ENCODE peak calls at places on chromosomes 13 and 19, in nine cellular contexts. One of them, this sample, is unnamed.

GRCh38 chr19:29278716-29279115 is 65.8 kb upstream of the UQCRFS1 start:
- DNase-seq in A673: no peak
- DNase-seq in endothelial cell: no peak
- DNase-seq in HFFc6: no peak
- DNase-seq in AG04450: no peak
- DNase-seq in sigmoid colon: no peak
- DNase-seq in Peyer's patch: no peak
- DNase-seq in cardiac muscle cell: no peak
- DNase-seq in HL-60: no peak
- DNase-seq in this sample: no peak

GRCh38 chr13:69331245-69331644 is 776.4 kb upstream of the ATXN8OS start:
- DNase-seq in endothelial cell: no peak
- DNase-seq in HL-60: no peak
- DNase-seq in HFFc6: no peak
- DNase-seq in AG04450: no peak
- DNase-seq in cardiac muscle cell: no peak
- DNase-seq in sigmoid colon: no peak
- DNase-seq in Peyer's patch: no peak
- DNase-seq in A673: no peak
- DNase-seq in this sample: no peak

GRCh38 chr13:104984296-104984818 is 1551.1 kb downstream of the EFNB2 start:
- DNase-seq in sigmoid colon: peak; percentile 64
- DNase-seq in cardiac muscle cell: peak; percentile 71
- DNase-seq in endothelial cell: no peak
- DNase-seq in A673: no peak
- DNase-seq in HL-60: peak; percentile 86
- DNase-seq in AG04450: no peak
- DNase-seq in HFFc6: no peak
- DNase-seq in Peyer's patch: peak; percentile 17
- DNase-seq in this sample: no peak

GRCh38 chr19:41915248-41916032 is 12.8 kb downstream of the ERFL start:
- DNase-seq in endothelial cell: no peak
- DNase-seq in HL-60: no peak
- DNase-seq in cardiac muscle cell: no peak
- DNase-seq in sigmoid colon: no peak
- DNase-seq in AG04450: no peak
- DNase-seq in HFFc6: no peak
- DNase-seq in Peyer's patch: no peak
- DNase-seq in A673: no peak
- DNase-seq in this sample: no peak

GRCh38 chr13:82147526-82147925 is 1734.7 kb downstream of the SLITRK1 start:
- DNase-seq in cardiac muscle cell: no peak
- DNase-seq in sigmoid colon: no peak
- DNase-seq in AG04450: no peak
- DNase-seq in endothelial cell: no peak
- DNase-seq in HL-60: no peak
- DNase-seq in HFFc6: no peak
- DNase-seq in Peyer's patch: no peak
- DNase-seq in A673: no peak
- DNase-seq in this sample: no peak

GRCh38 chr13:60612593-60612992 is 215.6 kb downstream of the TDRD3 start:
- DNase-seq in endothelial cell: no peak
- DNase-seq in A673: no peak
- DNase-seq in HFFc6: no peak
- DNase-seq in sigmoid colon: no peak
- DNase-seq in HL-60: peak; percentile 70
- DNase-seq in Peyer's patch: no peak
- DNase-seq in AG04450: no peak
- DNase-seq in cardiac muscle cell: no peak
- DNase-seq in this sample: no peak

GRCh38 chr19:47730910-47731309 is 14.4 kb upstream of the NOP53 start:
- DNase-seq in sigmoid colon: no peak
- DNase-seq in endothelial cell: no peak
- DNase-seq in HL-60: no peak
- DNase-seq in A673: no peak
- DNase-seq in AG04450: no peak
- DNase-seq in Peyer's patch: no peak
- DNase-seq in HFFc6: no peak
- DNase-seq in cardiac muscle cell: no peak
- DNase-seq in this sample: no peak

GRCh38 chr19:8321067-8321759 is at the start of the genes NDUFA7 and RPS28:
- DNase-seq in HL-60: peak; percentile 94
- DNase-seq in A673: peak; percentile 96
- DNase-seq in AG04450: peak; percentile 94
- DNase-seq in sigmoid colon: peak; percentile 99
- DNase-seq in Peyer's patch: peak; percentile 97
- DNase-seq in HFFc6: peak; percentile 93
- DNase-seq in cardiac muscle cell: peak; percentile 97
- DNase-seq in endothelial cell: peak; percentile 96
- DNase-seq in this sample: peak; percentile 97

GRCh38 chr13:31951215-31951678 is 80.3 kb upstream of the FRY start:
- DNase-seq in cardiac muscle cell: no peak
- DNase-seq in endothelial cell: no peak
- DNase-seq in HFFc6: no peak
- DNase-seq in sigmoid colon: peak; percentile 72
- DNase-seq in AG04450: no peak
- DNase-seq in Peyer's patch: peak; percentile 27
- DNase-seq in A673: no peak
- DNase-seq in HL-60: peak; percentile 99
- DNase-seq in this sample: no peak

GRCh38 chr19:30656520-30657100 is 284.4 kb downstream of the ZNF536 start:
- DNase-seq in endothelial cell: no peak
- DNase-seq in HL-60: no peak
- DNase-seq in A673: no peak
- DNase-seq in AG04450: no peak
- DNase-seq in HFFc6: no peak
- DNase-seq in Peyer's patch: no peak
- DNase-seq in cardiac muscle cell: no peak
- DNase-seq in sigmoid colon: no peak
- DNase-seq in this sample: no peak

GRCh38 chr19:35618857-35619256 is 6.3 kb downstream of the HAUS5 start:
- DNase-seq in AG04450: no peak
- DNase-seq in cardiac muscle cell: no peak
- DNase-seq in Peyer's patch: no peak
- DNase-seq in A673: no peak
- DNase-seq in endothelial cell: no peak
- DNase-seq in HL-60: no peak
- DNase-seq in sigmoid colon: no peak
- DNase-seq in HFFc6: no peak
- DNase-seq in this sample: no peak

GRCh38 chr19:33098023-33098652 is 17.2 kb downstream of the GPATCH1 start:
- DNase-seq in HL-60: no peak
- DNase-seq in sigmoid colon: no peak
- DNase-seq in HFFc6: no peak
- DNase-seq in AG04450: no peak
- DNase-seq in Peyer's patch: no peak
- DNase-seq in cardiac muscle cell: no peak
- DNase-seq in endothelial cell: no peak
- DNase-seq in A673: no peak
- DNase-seq in this sample: no peak

GRCh38 chr13:68888832-68889231 is 1218.8 kb upstream of the ATXN8OS start:
- DNase-seq in Peyer's patch: no peak
- DNase-seq in A673: no peak
- DNase-seq in sigmoid colon: no peak
- DNase-seq in HFFc6: no peak
- DNase-seq in HL-60: no peak
- DNase-seq in AG04450: no peak
- DNase-seq in cardiac muscle cell: no peak
- DNase-seq in endothelial cell: no peak
- DNase-seq in this sample: no peak

GRCh38 chr19:28136796-28137195 is 1076.2 kb downstream of the UQCRFS1 start:
- DNase-seq in sigmoid colon: no peak
- DNase-seq in HL-60: no peak
- DNase-seq in HFFc6: no peak
- DNase-seq in Peyer's patch: no peak
- DNase-seq in endothelial cell: no peak
- DNase-seq in cardiac muscle cell: no peak
- DNase-seq in AG04450: no peak
- DNase-seq in A673: no peak
- DNase-seq in this sample: no peak

GRCh38 chr13:46386426-46386995 is 541 bp downstream of the RUBCNL start:
- DNase-seq in cardiac muscle cell: no peak
- DNase-seq in A673: peak; percentile 64
- DNase-seq in HFFc6: no peak
- DNase-seq in HL-60: no peak
- DNase-seq in sigmoid colon: no peak
- DNase-seq in AG04450: no peak
- DNase-seq in Peyer's patch: no peak
- DNase-seq in endothelial cell: no peak
- DNase-seq in this sample: no peak

GRCh38 chr13:53151692-53152421 is 123.2 kb downstream of the OLFM4 start:
- DNase-seq in cardiac muscle cell: peak; percentile 71
- DNase-seq in endothelial cell: peak; percentile 71
- DNase-seq in AG04450: no peak
- DNase-seq in A673: peak; percentile 79
- DNase-seq in HFFc6: no peak
- DNase-seq in sigmoid colon: no peak
- DNase-seq in Peyer's patch: no peak
- DNase-seq in HL-60: peak; percentile 73
- DNase-seq in this sample: peak; percentile 64

GRCh38 chr13:68023838-68024581 is 793.9 kb upstream of the PCDH9 start:
- DNase-seq in A673: no peak
- DNase-seq in cardiac muscle cell: no peak
- DNase-seq in endothelial cell: no peak
- DNase-seq in sigmoid colon: no peak
- DNase-seq in HFFc6: no peak
- DNase-seq in Peyer's patch: no peak
- DNase-seq in AG04450: no peak
- DNase-seq in HL-60: no peak
- DNase-seq in this sample: no peak

DNA sequence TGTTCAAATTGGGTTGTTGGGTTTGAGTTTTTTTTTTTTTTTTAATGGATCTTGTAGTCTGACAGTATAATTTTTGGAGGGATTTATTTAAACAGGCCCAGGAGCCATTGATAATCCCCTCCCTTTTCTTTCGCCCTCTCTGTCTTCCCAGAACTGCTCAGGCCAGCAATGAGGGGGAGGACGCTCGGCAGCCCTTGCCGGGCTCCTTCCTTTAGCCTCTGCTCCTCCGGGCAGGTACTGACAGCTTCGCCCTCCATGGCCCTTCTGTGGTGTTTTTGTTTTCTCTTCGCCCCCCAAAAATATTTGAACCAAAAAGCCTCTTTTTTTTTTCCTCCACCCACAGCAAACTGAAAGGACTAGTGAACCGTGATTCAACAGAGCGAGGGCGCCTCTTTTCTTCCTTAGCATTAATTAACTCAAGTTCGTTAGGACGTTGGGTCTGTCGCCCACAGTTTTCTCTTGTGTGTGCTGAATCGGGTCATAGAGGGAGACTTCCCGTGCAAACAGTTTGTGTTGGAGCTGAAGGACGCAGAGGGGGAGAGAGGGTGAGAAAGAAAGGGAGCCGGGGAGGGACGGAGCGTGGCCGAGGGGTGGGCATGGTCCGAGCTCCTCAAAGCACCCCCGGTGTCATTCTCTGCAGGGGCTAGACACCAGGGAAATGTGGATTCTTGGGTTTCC is 21.5 kb downstream of the NFIX start:
- DNase-seq in Peyer's patch: no peak
- DNase-seq in cardiac muscle cell: no peak
- DNase-seq in HL-60: no peak
- DNase-seq in endothelial cell: no peak
- DNase-seq in AG04450: no peak
- DNase-seq in A673: no peak
- DNase-seq in HFFc6: no peak
- DNase-seq in sigmoid colon: no peak
- DNase-seq in this sample: no peak
- TF ChIP-seq CTCF in Peyer's patch: no peak
- TF ChIP-seq CTCF in cardiac muscle cell: no peak
- TF ChIP-seq CTCF in HL-60: no peak
- TF ChIP-seq CTCF in endothelial cell: no peak
- TF ChIP-seq CTCF in AG04450: no peak
- TF ChIP-seq CTCF in A673: no peak
- TF ChIP-seq CTCF in HFFc6: no peak
- TF ChIP-seq CTCF in sigmoid colon: no peak
- TF ChIP-seq CTCF in this sample: no peak

GRCh38 chr13:41554626-41555386 is 97.5 kb downstream of the RGCC start:
- DNase-seq in HL-60: no peak
- DNase-seq in HFFc6: no peak
- DNase-seq in sigmoid colon: no peak
- DNase-seq in AG04450: no peak
- DNase-seq in cardiac muscle cell: no peak
- DNase-seq in Peyer's patch: peak; percentile 67
- DNase-seq in A673: no peak
- DNase-seq in endothelial cell: no peak
- DNase-seq in this sample: no peak
- TF ChIP-seq CTCF in HL-60: no peak
- TF ChIP-seq CTCF in HFFc6: no peak
- TF ChIP-seq CTCF in sigmoid colon: no peak
- TF ChIP-seq CTCF in AG04450: no peak
- TF ChIP-seq CTCF in cardiac muscle cell: no peak
- TF ChIP-seq CTCF in Peyer's patch: no peak
- TF ChIP-seq CTCF in A673: no peak
- TF ChIP-seq CTCF in endothelial cell: no peak
- TF ChIP-seq CTCF in this sample: no peak

GRCh38 chr19:1175020-1175419 is 952 bp upstream of the SBNO2 start:
- DNase-seq in A673: no peak
- DNase-seq in sigmoid colon: no peak
- DNase-seq in HL-60: no peak
- DNase-seq in endothelial cell: no peak
- DNase-seq in Peyer's patch: no peak
- DNase-seq in HFFc6: no peak
- DNase-seq in cardiac muscle cell: no peak
- DNase-seq in AG04450: no peak
- DNase-seq in this sample: no peak

GRCh38 chr19:1173160-1173844 is 766 bp downstream of the SBNO2 start:
- DNase-seq in A673: peak; percentile 50
- DNase-seq in HFFc6: no peak
- DNase-seq in AG04450: no peak
- DNase-seq in endothelial cell: peak; percentile 42
- DNase-seq in Peyer's patch: peak; percentile 29
- DNase-seq in sigmoid colon: peak; percentile 73
- DNase-seq in cardiac muscle cell: no peak
- DNase-seq in HL-60: peak; percentile 28
- DNase-seq in this sample: no peak

GRCh38 chr19:1173845-1174809 is at the start of gene SBNO2:
- DNase-seq in endothelial cell: peak; percentile 97
- DNase-seq in HFFc6: peak; percentile 76
- DNase-seq in A673: peak; percentile 91
- DNase-seq in cardiac muscle cell: peak; percentile 91
- DNase-seq in sigmoid colon: peak; percentile 96
- DNase-seq in Peyer's patch: peak; percentile 82
- DNase-seq in HL-60: peak; percentile 87
- DNase-seq in AG04450: no peak
- DNase-seq in this sample: peak; percentile 98

GRCh38 chr19:1181606-1182005 is 7.5 kb upstream of the SBNO2 start:
- DNase-seq in cardiac muscle cell: no peak
- DNase-seq in sigmoid colon: no peak
- DNase-seq in A673: no peak
- DNase-seq in HL-60: no peak
- DNase-seq in AG04450: no peak
- DNase-seq in Peyer's patch: no peak
- DNase-seq in HFFc6: no peak
- DNase-seq in endothelial cell: no peak
- DNase-seq in this sample: no peak

GRCh38 chr19:1177322-1178114 is 3.5 kb upstream of the SBNO2 start:
- DNase-seq in endothelial cell: no peak
- DNase-seq in HL-60: peak; percentile 64
- DNase-seq in A673: no peak
- DNase-seq in Peyer's patch: no peak
- DNase-seq in sigmoid colon: peak; percentile 81
- DNase-seq in cardiac muscle cell: peak; percentile 94
- DNase-seq in AG04450: peak; percentile 87
- DNase-seq in HFFc6: peak; percentile 94
- DNase-seq in this sample: no peak
- TF ChIP-seq CTCF in endothelial cell: no peak
- TF ChIP-seq CTCF in HL-60: no peak
- TF ChIP-seq CTCF in A673: peak; percentile 26
- TF ChIP-seq CTCF in Peyer's patch: no peak
- TF ChIP-seq CTCF in sigmoid colon: no peak
- TF ChIP-seq CTCF in cardiac muscle cell: peak; percentile 37
- TF ChIP-seq CTCF in AG04450: peak; percentile 31
- TF ChIP-seq CTCF in HFFc6: peak; percentile 65
- TF ChIP-seq CTCF in this sample: no peak

GRCh38 chr19:947090-947706 is 21.4 kb downstream of the ARID3A start:
- DNase-seq in cardiac muscle cell: no peak
- DNase-seq in AG04450: no peak
- DNase-seq in HL-60: no peak
- DNase-seq in sigmoid colon: no peak
- DNase-seq in Peyer's patch: peak; percentile 55
- DNase-seq in A673: no peak
- DNase-seq in endothelial cell: no peak
- DNase-seq in HFFc6: no peak
- DNase-seq in this sample: no peak
- TF ChIP-seq CTCF in cardiac muscle cell: no peak
- TF ChIP-seq CTCF in AG04450: no peak
- TF ChIP-seq CTCF in HL-60: no peak
- TF ChIP-seq CTCF in sigmoid colon: no peak
- TF ChIP-seq CTCF in Peyer's patch: no peak
- TF ChIP-seq CTCF in A673: no peak
- TF ChIP-seq CTCF in endothelial cell: no peak
- TF ChIP-seq CTCF in HFFc6: no peak
- TF ChIP-seq CTCF in this sample: no peak

This sample was measured in neural crest cell.